ENCODE peak calls at places on chromosome 17, in six cellular contexts. One of them, this sample, is unnamed.

GRCh38 chr17:37392024-37392590 is 14.5 kb downstream of the ACACA start:
- DNase-seq in fibroblast of lung: peak; percentile 91
- DNase-seq in pancreas: no peak
- DNase-seq in A673: no peak
- DNase-seq in PC-3: peak; percentile 2
- DNase-seq in effector memory CD4-positive, alpha-beta T cell: no peak
- DNase-seq in this sample: peak; percentile 42

GRCh38 chr17:31318298-31319190 is 2.9 kb downstream of the EVI2A start:
- DNase-seq in A673: no peak
- DNase-seq in effector memory CD4-positive, alpha-beta T cell: peak; percentile 27
- DNase-seq in fibroblast of lung: peak; percentile 93
- DNase-seq in PC-3: no peak
- DNase-seq in pancreas: no peak
- DNase-seq in this sample: peak; percentile 69

GRCh38 chr17:3667366-3668278 is 756 bp downstream of the TAX1BP3 start:
- DNase-seq in A673: peak; percentile 80
- DNase-seq in effector memory CD4-positive, alpha-beta T cell: no peak
- DNase-seq in pancreas: peak; percentile 94
- DNase-seq in PC-3: peak; percentile 82
- DNase-seq in fibroblast of lung: peak; percentile 92
- DNase-seq in this sample: peak; percentile 80

GRCh38 chr17:38705803-38706624 is 941 bp downstream of the MLLT6 start:
- DNase-seq in fibroblast of lung: no peak
- DNase-seq in pancreas: no peak
- DNase-seq in effector memory CD4-positive, alpha-beta T cell: peak; percentile 14
- DNase-seq in A673: peak; percentile 44
- DNase-seq in PC-3: peak; percentile 24
- DNase-seq in this sample: no peak

GRCh38 chr17:339193-340061 is 13.2 kb downstream of the RPH3AL start:
- DNase-seq in fibroblast of lung: no peak
- DNase-seq in PC-3: no peak
- DNase-seq in pancreas: peak; percentile 95
- DNase-seq in effector memory CD4-positive, alpha-beta T cell: no peak
- DNase-seq in A673: no peak
- DNase-seq in this sample: no peak

GRCh38 chr17:67390646-67391480 is 13.8 kb downstream of the PITPNC1 start:
- DNase-seq in pancreas: no peak
- DNase-seq in A673: peak; percentile 38
- DNase-seq in PC-3: peak; percentile 99
- DNase-seq in fibroblast of lung: peak; percentile 98
- DNase-seq in effector memory CD4-positive, alpha-beta T cell: peak; percentile 27
- DNase-seq in this sample: peak; percentile 92

GRCh38 chr17:30995347-30995746 is 24.5 kb downstream of the RNF135 start:
- DNase-seq in PC-3: peak; percentile 6
- DNase-seq in effector memory CD4-positive, alpha-beta T cell: no peak
- DNase-seq in pancreas: no peak
- DNase-seq in A673: no peak
- DNase-seq in fibroblast of lung: no peak
- DNase-seq in this sample: no peak

GRCh38 chr17:80704894-80705293 is 160.3 kb downstream of the RPTOR start:
- DNase-seq in PC-3: no peak
- DNase-seq in fibroblast of lung: no peak
- DNase-seq in effector memory CD4-positive, alpha-beta T cell: no peak
- DNase-seq in A673: no peak
- DNase-seq in pancreas: no peak
- DNase-seq in this sample: no peak

GRCh38 chr17:5049314-5049819 is 14.1 kb upstream of the SLC52A1 start:
- DNase-seq in A673: no peak
- DNase-seq in effector memory CD4-positive, alpha-beta T cell: peak; percentile 63
- DNase-seq in PC-3: no peak
- DNase-seq in pancreas: no peak
- DNase-seq in fibroblast of lung: no peak
- DNase-seq in this sample: no peak

GRCh38 chr17:63370696-63371095 is 75.4 kb downstream of the CYB561 start:
- DNase-seq in fibroblast of lung: peak; percentile 67
- DNase-seq in effector memory CD4-positive, alpha-beta T cell: no peak
- DNase-seq in PC-3: no peak
- DNase-seq in A673: no peak
- DNase-seq in pancreas: no peak
- DNase-seq in this sample: no peak

GRCh38 chr17:68511671-68512246 is 471 bp upstream of the PRKAR1A start:
- DNase-seq in effector memory CD4-positive, alpha-beta T cell: peak; percentile 59
- DNase-seq in fibroblast of lung: peak; percentile 73
- DNase-seq in A673: peak; percentile 77
- DNase-seq in PC-3: peak; percentile 78
- DNase-seq in pancreas: peak; percentile 90
- DNase-seq in this sample: peak; percentile 23

GRCh38 chr17:43979671-43980070 is 24.8 kb upstream of the NAGS start:
- DNase-seq in effector memory CD4-positive, alpha-beta T cell: no peak
- DNase-seq in PC-3: no peak
- DNase-seq in pancreas: no peak
- DNase-seq in fibroblast of lung: no peak
- DNase-seq in A673: no peak
- DNase-seq in this sample: no peak

GRCh38 chr17:43983196-43983514 is 21.3 kb upstream of the NAGS start:
- DNase-seq in PC-3: no peak
- DNase-seq in pancreas: no peak
- DNase-seq in A673: no peak
- DNase-seq in fibroblast of lung: no peak
- DNase-seq in effector memory CD4-positive, alpha-beta T cell: no peak
- DNase-seq in this sample: no peak

GRCh38 chr17:43983515-43984411 is 20.7 kb upstream of the NAGS start:
- DNase-seq in effector memory CD4-positive, alpha-beta T cell: no peak
- DNase-seq in PC-3: no peak
- DNase-seq in A673: no peak
- DNase-seq in pancreas: peak; percentile 86
- DNase-seq in fibroblast of lung: no peak
- DNase-seq in this sample: no peak

GRCh38 chr17:43984521-43984920 is 19.9 kb upstream of the NAGS start:
- DNase-seq in A673: no peak
- DNase-seq in pancreas: no peak
- DNase-seq in fibroblast of lung: no peak
- DNase-seq in effector memory CD4-positive, alpha-beta T cell: no peak
- DNase-seq in PC-3: no peak
- DNase-seq in this sample: no peak

GRCh38 chr17:43982171-43982570 is 22.3 kb upstream of the NAGS start:
- DNase-seq in PC-3: no peak
- DNase-seq in pancreas: no peak
- DNase-seq in A673: no peak
- DNase-seq in effector memory CD4-positive, alpha-beta T cell: no peak
- DNase-seq in fibroblast of lung: no peak
- DNase-seq in this sample: no peak
- H3K27me3 ChIP-seq in PC-3: peaks cover 54% of the 10 kb centered on the region
- H3K27me3 ChIP-seq in pancreas: no peaks in the 10 kb centered on the region
- H3K27me3 ChIP-seq in A673: no peaks in the 10 kb centered on the region
- H3K27me3 ChIP-seq in effector memory CD4-positive, alpha-beta T cell: peaks cover 21% of the 10 kb centered on the region
- H3K27me3 ChIP-seq in fibroblast of lung: peaks cover 40% of the 10 kb centered on the region
- H3K27me3 ChIP-seq in this sample: peaks cover 17% of the 10 kb centered on the region

GRCh38 chr17:81960130-81960958 is 643 bp downstream of the NOTUM start:
- DNase-seq in fibroblast of lung: no peak
- DNase-seq in A673: no peak
- DNase-seq in PC-3: no peak
- DNase-seq in pancreas: peak; percentile 83
- DNase-seq in effector memory CD4-positive, alpha-beta T cell: no peak
- DNase-seq in this sample: no peak

GRCh38 chr17:81957691-81958432 is 3.1 kb downstream of the NOTUM start:
- DNase-seq in A673: no peak
- DNase-seq in pancreas: no peak
- DNase-seq in PC-3: no peak
- DNase-seq in effector memory CD4-positive, alpha-beta T cell: no peak
- DNase-seq in fibroblast of lung: no peak
- DNase-seq in this sample: no peak

GRCh38 chr17:81961087-81961514 is at the start of gene NOTUM:
- DNase-seq in pancreas: no peak
- DNase-seq in PC-3: peak; percentile 35
- DNase-seq in A673: peak; percentile 67
- DNase-seq in fibroblast of lung: peak; percentile 29
- DNase-seq in effector memory CD4-positive, alpha-beta T cell: no peak
- DNase-seq in this sample: no peak

GRCh38 chr17:81958633-81959342 is 2.2 kb downstream of the NOTUM start:
- DNase-seq in effector memory CD4-positive, alpha-beta T cell: no peak
- DNase-seq in fibroblast of lung: no peak
- DNase-seq in pancreas: no peak
- DNase-seq in A673: no peak
- DNase-seq in PC-3: no peak
- DNase-seq in this sample: no peak

GRCh38 chr17:81959362-81960129 is 1.4 kb downstream of the NOTUM start:
- DNase-seq in pancreas: peak; percentile 86
- DNase-seq in fibroblast of lung: peak; percentile 32
- DNase-seq in effector memory CD4-positive, alpha-beta T cell: peak; percentile 77
- DNase-seq in PC-3: peak; percentile 59
- DNase-seq in A673: peak; percentile 65
- DNase-seq in this sample: no peak
- H3K4me3 ChIP-seq in pancreas: no peak overlapping the region
- H3K4me3 ChIP-seq in fibroblast of lung: peak overlapping the region; percentile 20
- H3K4me3 ChIP-seq in effector memory CD4-positive, alpha-beta T cell: peak overlapping the region; percentile 45
- H3K4me3 ChIP-seq in PC-3: peak overlapping the region; percentile 52
- H3K4me3 ChIP-seq in A673: peak overlapping the region; percentile 31
- H3K4me3 ChIP-seq in this sample: no peak overlapping the region

GRCh38 chr17:74637912-74638311 is 14.4 kb upstream of the CD300E start:
- DNase-seq in effector memory CD4-positive, alpha-beta T cell: no peak
- DNase-seq in fibroblast of lung: no peak
- DNase-seq in PC-3: no peak
- DNase-seq in A673: no peak
- DNase-seq in pancreas: no peak
- DNase-seq in this sample: no peak
- H3K27me3 ChIP-seq in effector memory CD4-positive, alpha-beta T cell: no peaks in the 10 kb centered on the region
- H3K27me3 ChIP-seq in fibroblast of lung: no peaks in the 10 kb centered on the region
- H3K27me3 ChIP-seq in PC-3: peaks cover 92% of the 10 kb centered on the region
- H3K27me3 ChIP-seq in A673: peaks cover 16% of the 10 kb centered on the region
- H3K27me3 ChIP-seq in pancreas: no peaks in the 10 kb centered on the region
- H3K27me3 ChIP-seq in this sample: no peaks in the 10 kb centered on the region

DNA sequence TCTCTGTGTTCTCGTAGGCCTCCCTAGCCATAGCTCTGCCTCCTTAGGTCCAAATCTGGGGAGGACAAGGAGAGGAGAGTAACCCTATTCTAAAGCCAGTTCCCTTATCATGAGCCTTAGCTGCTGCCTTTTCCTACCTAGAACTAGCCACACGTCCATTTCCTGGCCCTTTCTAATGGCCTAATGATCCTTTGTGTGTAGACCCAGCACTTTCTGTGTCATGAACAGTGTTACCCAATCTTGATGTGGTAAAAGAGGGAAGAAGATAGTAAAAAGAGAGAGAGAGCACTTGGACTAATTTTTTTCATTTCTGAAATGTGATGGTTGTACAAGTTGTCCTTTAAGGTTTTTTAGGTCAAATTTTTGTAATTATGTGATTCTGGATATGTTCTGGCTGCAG is 18.1 kb downstream of the CASC3 start:
- DNase-seq in effector memory CD4-positive, alpha-beta T cell: no peak
- DNase-seq in pancreas: no peak
- DNase-seq in PC-3: no peak
- DNase-seq in fibroblast of lung: no peak
- DNase-seq in A673: no peak
- DNase-seq in this sample: no peak
- H3K4me3 ChIP-seq in effector memory CD4-positive, alpha-beta T cell: no peak overlapping the region
- H3K4me3 ChIP-seq in pancreas: no peak overlapping the region
- H3K4me3 ChIP-seq in PC-3: no peak overlapping the region
- H3K4me3 ChIP-seq in fibroblast of lung: no peak overlapping the region
- H3K4me3 ChIP-seq in A673: no peak overlapping the region
- H3K4me3 ChIP-seq in this sample: no peak overlapping the region

GRCh38 chr17:9052921-9053320 is 31.6 kb downstream of the NTN1 start:
- DNase-seq in pancreas: no peak
- DNase-seq in A673: no peak
- DNase-seq in effector memory CD4-positive, alpha-beta T cell: no peak
- DNase-seq in PC-3: no peak
- DNase-seq in fibroblast of lung: no peak
- DNase-seq in this sample: no peak
- H3K27me3 ChIP-seq in pancreas: no peaks in the 10 kb centered on the region
- H3K27me3 ChIP-seq in A673: no peaks in the 10 kb centered on the region
- H3K27me3 ChIP-seq in effector memory CD4-positive, alpha-beta T cell: no peaks in the 10 kb centered on the region
- H3K27me3 ChIP-seq in PC-3: peaks cover 20% of the 10 kb centered on the region
- H3K27me3 ChIP-seq in fibroblast of lung: no peaks in the 10 kb centered on the region
- H3K27me3 ChIP-seq in this sample: no peaks in the 10 kb centered on the region

GRCh38 chr17:9221231-9222180 is 200.2 kb downstream of the NTN1 start:
- DNase-seq in A673: no peak
- DNase-seq in effector memory CD4-positive, alpha-beta T cell: no peak
- DNase-seq in fibroblast of lung: no peak
- DNase-seq in pancreas: no peak
- DNase-seq in PC-3: no peak
- DNase-seq in this sample: no peak
- H3K4me3 ChIP-seq in A673: no peak overlapping the region
- H3K4me3 ChIP-seq in effector memory CD4-positive, alpha-beta T cell: no peak overlapping the region
- H3K4me3 ChIP-seq in fibroblast of lung: no peak overlapping the region
- H3K4me3 ChIP-seq in pancreas: no peak overlapping the region
- H3K4me3 ChIP-seq in PC-3: no peak overlapping the region
- H3K4me3 ChIP-seq in this sample: no peak overlapping the region

DNA sequence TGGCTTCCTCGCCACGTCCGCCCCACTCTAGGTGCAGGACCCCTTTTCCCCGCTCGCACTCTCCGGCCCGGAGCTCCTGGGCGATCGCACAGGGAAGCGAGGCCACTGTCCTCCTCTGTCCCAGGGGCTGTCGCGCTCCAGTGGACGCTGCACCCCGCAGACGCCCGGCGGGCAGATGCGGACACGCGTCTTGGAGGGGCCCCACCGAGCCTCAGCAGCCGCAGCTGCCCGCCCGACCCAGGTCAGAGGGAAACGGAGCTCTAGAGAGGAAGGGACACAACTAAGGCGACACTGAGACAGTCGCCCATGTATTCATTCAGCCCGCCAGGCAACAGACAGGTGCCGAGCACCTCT is 726 bp upstream of the SLC13A5 start:
- DNase-seq in PC-3: no peak
- DNase-seq in fibroblast of lung: no peak
- DNase-seq in effector memory CD4-positive, alpha-beta T cell: no peak
- DNase-seq in pancreas: no peak
- DNase-seq in A673: no peak
- DNase-seq in this sample: no peak
- H3K27me3 ChIP-seq in PC-3: no peaks in the 10 kb centered on the region
- H3K27me3 ChIP-seq in fibroblast of lung: peaks cover 22% of the 10 kb centered on the region
- H3K27me3 ChIP-seq in effector memory CD4-positive, alpha-beta T cell: no peaks in the 10 kb centered on the region
- H3K27me3 ChIP-seq in pancreas: peaks cover 3% of the 10 kb centered on the region
- H3K27me3 ChIP-seq in A673: peaks cover 42% of the 10 kb centered on the region
- H3K27me3 ChIP-seq in this sample: no peaks in the 10 kb centered on the region